ENCODE peak calls at places on chromosomes 16 and 17, in ten cellular contexts. C, A, D, B, O, U, P, S, F and G are unnamed samples.

GRCh38 chr16:61323456-61323855 is 712.8 kb downstream of the CDH8 start:
- DNase-seq in C (no peak), A (no peak), D (no peak), B (peak), O (no peak), U (no peak), P (no peak), S (no peak), F (no peak), G (no peak)

GRCh38 chr16:11674001-11674817 is 6.0 kb downstream of the SNN start:
- DNase-seq in C (no peak), A (no peak), D (no peak), B (no peak), O (no peak), U (no peak), P (no peak), S (no peak), F (no peak), G (no peak)

GRCh38 chr17:16942141-16943031 is 29.5 kb downstream of the TNFRSF13B start:
- DNase-seq in C (no peak), A (no peak), D (no peak), B (peak), O (no peak), U (peak), P (no peak), S (no peak), F (no peak), G (no peak)

GRCh38 chr16:88322500-88322970 is 60.2 kb upstream of the ZNF469 start:
- DNase-seq in C (no peak), A (no peak), D (no peak), B (no peak), O (no peak), U (no peak), P (no peak), S (no peak), F (no peak), G (no peak)

GRCh38 chr17:83199500-83200201 is 120.2 kb downstream of the METRNL start:
- DNase-seq in C (no peak), A (peak), D (no peak), B (peak), O (no peak), U (no peak), P (no peak), S (peak), F (no peak), G (no peak)

GRCh38 chr17:40363480-40363838 is 1.1 kb downstream of the GJD3 start:
- DNase-seq in C (no peak), A (no peak), D (no peak), B (peak), O (no peak), U (peak), P (no peak), S (peak), F (no peak), G (no peak)

GRCh38 chr16:28192811-28193529 is 18.8 kb downstream of the XPO6 start:
- DNase-seq in C (no peak), A (no peak), D (peak), B (no peak), O (no peak), U (no peak), P (no peak), S (peak), F (peak), G (peak)

GRCh38 chr16:65481956-65482355 is 360.1 kb upstream of the CDH11 start:
- DNase-seq in C (no peak), A (no peak), D (no peak), B (no peak), O (no peak), U (no peak), P (peak), S (no peak), F (no peak), G (no peak)

GRCh38 chr16:49931931-49932330 is 76.0 kb upstream of the ZNF423 start:
- DNase-seq in C (no peak), A (no peak), D (no peak), B (no peak), O (no peak), U (no peak), P (no peak), S (no peak), F (no peak), G (no peak)

GRCh38 chr17:49717371-49717841 is 9.6 kb upstream of the SLC35B1 start:
- DNase-seq in C (no peak), A (no peak), D (no peak), B (no peak), O (no peak), U (no peak), P (no peak), S (no peak), F (no peak), G (no peak)

GRCh38 chr17:67326440-67326839 is 39.9 kb downstream of the PSMD12 start:
- DNase-seq in C (no peak), A (no peak), D (no peak), B (no peak), O (no peak), U (peak), P (no peak), S (no peak), F (no peak), G (no peak)

GRCh38 chr16:30623558-30624283 is 13.5 kb upstream of the ZNF689 start:
- DNase-seq in C (no peak), A (no peak), D (no peak), B (no peak), O (no peak), U (no peak), P (no peak), S (no peak), F (no peak), G (no peak)

GRCh38 chr17:53134546-53134945 is 688.2 kb upstream of the KIF2B start:
- DNase-seq in C (no peak), A (no peak), D (no peak), B (no peak), O (no peak), U (no peak), P (no peak), S (no peak), F (no peak), G (no peak)

GRCh38 chr17:41695134-41695661 is 6.5 kb downstream of the EIF1 start:
- DNase-seq in C (no peak), A (no peak), D (no peak), B (peak), O (no peak), U (peak), P (no peak), S (no peak), F (no peak), G (no peak)

GRCh38 chr17:42979511-42980273 is at the start of gene PTGES3L:
- DNase-seq in C (peak), A (peak), D (peak), B (peak), O (peak), U (peak), P (no peak), S (peak), F (peak), G (peak)

GRCh38 chr16:82108101-82108500 is 61.9 kb downstream of the MPHOSPH6 start:
- DNase-seq in C (no peak), A (no peak), D (no peak), B (no peak), O (no peak), U (no peak), P (no peak), S (no peak), F (no peak), G (no peak)

GRCh38 chr17:31739300-31739699 is 119.7 kb downstream of the COPRS start:
- DNase-seq in C (no peak), A (no peak), D (no peak), B (peak), O (no peak), U (no peak), P (no peak), S (no peak), F (no peak), G (no peak)

GRCh38 chr16:19704321-19705130 is 13.5 kb downstream of the KNOP1 start:
- DNase-seq in C (no peak), A (peak), D (no peak), B (peak), O (no peak), U (no peak), P (no peak), S (no peak), F (no peak), G (no peak)

GRCh38 chr17:14471052-14471451 is 170.2 kb downstream of the HS3ST3B1 start:
- DNase-seq in C (no peak), A (no peak), D (no peak), B (peak), O (no peak), U (no peak), P (no peak), S (no peak), F (no peak), G (no peak)

GRCh38 chr17:59521465-59522126 is 43.8 kb upstream of the DHX40 start:
- DNase-seq in C (peak), A (peak), D (peak), B (peak), O (peak), U (peak), P (no peak), S (peak), F (peak), G (peak)

GRCh38 chr16:8962393-8963009 is 1.2 kb downstream of the USP7 start:
- DNase-seq in C (no peak), A (peak), D (peak), B (no peak), O (peak), U (peak), P (no peak), S (no peak), F (peak), G (peak)

GRCh38 chr17:65723356-65723928 is 162.0 kb upstream of the AXIN2 start:
- DNase-seq in C (no peak), A (no peak), D (no peak), B (peak), O (no peak), U (no peak), P (no peak), S (no peak), F (no peak), G (no peak)

GRCh38 chr17:43645765-43646481 is 15.8 kb downstream of the MEOX1 start:
- DNase-seq in C (peak), A (peak), D (no peak), B (peak), O (peak), U (peak), P (no peak), S (peak), F (no peak), G (no peak)

GRCh38 chr17:31156326-31156725 is 61.5 kb downstream of the NF1 start:
- DNase-seq in C (no peak), A (no peak), D (no peak), B (peak), O (no peak), U (no peak), P (no peak), S (no peak), F (no peak), G (no peak)

GRCh38 chr16:9578459-9578858 is 487.0 kb downstream of the HAPSTR1 start:
- DNase-seq in C (no peak), A (no peak), D (no peak), B (no peak), O (no peak), U (no peak), P (no peak), S (no peak), F (no peak), G (no peak)

GRCh38 chr17:60720763-60721531 is 43.3 kb downstream of the BCAS3 start:
- DNase-seq in C (no peak), A (peak), D (peak), B (peak), O (peak), U (peak), P (peak), S (no peak), F (peak), G (peak)

GRCh38 chr16:69727916-69728270 is 1.5 kb upstream of the NQO1 start:
- DNase-seq in C (no peak), A (peak), D (no peak), B (no peak), O (no peak), U (no peak), P (no peak), S (peak), F (no peak), G (no peak)

GRCh38 chr17:3698139-3698538 is 2.2 kb upstream of the P2RX5 start:
- DNase-seq in C (no peak), A (no peak), D (no peak), B (no peak), O (no peak), U (no peak), P (no peak), S (no peak), F (no peak), G (no peak)

GRCh38 chr17:73910216-73910615 is 266.0 kb upstream of the SDK2 start:
- DNase-seq in C (no peak), A (no peak), D (no peak), B (no peak), O (no peak), U (peak), P (peak), S (no peak), F (peak), G (no peak)

GRCh38 chr17:80124351-80124981 is 22.5 kb downstream of the EIF4A3 start:
- DNase-seq in C (no peak), A (peak), D (peak), B (peak), O (no peak), U (peak), P (no peak), S (no peak), F (peak), G (peak)
- TF ChIP-seq CTCF in C (no peak), A (peak), D (peak), B (peak), O (peak), U (peak), P (no peak), S (peak), F (no peak), G (no peak)

GRCh38 chr17:1574697-1575471 is 12.3 kb upstream of the PITPNA start:
- DNase-seq in C (no peak), A (no peak), D (no peak), B (no peak), O (no peak), U (peak), P (no peak), S (no peak), F (peak), G (no peak)
- TF ChIP-seq CTCF in C (no peak), A (no peak), D (no peak), B (no peak), O (no peak), U (no peak), P (no peak), S (no peak), F (no peak), G (no peak)

GRCh38 chr16:72850863-72851262 is 197.1 kb downstream of the ZFHX3 start:
- DNase-seq in C (peak), A (no peak), D (no peak), B (peak), O (no peak), U (no peak), P (no peak), S (no peak), F (no peak), G (no peak)

GRCh38 chr16:72850021-72850420 is 197.9 kb downstream of the ZFHX3 start:
- DNase-seq in C (no peak), A (no peak), D (no peak), B (peak), O (no peak), U (no peak), P (no peak), S (no peak), F (no peak), G (no peak)

GRCh38 chr16:72847187-72848044 is 200.5 kb downstream of the ZFHX3 start:
- DNase-seq in C (no peak), A (peak), D (peak), B (peak), O (no peak), U (peak), P (no peak), S (no peak), F (peak), G (peak)

GRCh38 chr16:72848045-72848410 is 199.9 kb downstream of the ZFHX3 start:
- DNase-seq in C (no peak), A (no peak), D (no peak), B (no peak), O (no peak), U (peak), P (no peak), S (no peak), F (no peak), G (no peak)

GRCh38 chr16:72848759-72849664 is 198.9 kb downstream of the ZFHX3 start:
- DNase-seq in C (peak), A (peak), D (no peak), B (peak), O (peak), U (peak), P (peak), S (peak), F (no peak), G (no peak)
- TF ChIP-seq CTCF in C (no peak), A (no peak), D (no peak), B (no peak), O (no peak), U (no peak), P (no peak), S (no peak), F (no peak), G (no peak)

DNA sequence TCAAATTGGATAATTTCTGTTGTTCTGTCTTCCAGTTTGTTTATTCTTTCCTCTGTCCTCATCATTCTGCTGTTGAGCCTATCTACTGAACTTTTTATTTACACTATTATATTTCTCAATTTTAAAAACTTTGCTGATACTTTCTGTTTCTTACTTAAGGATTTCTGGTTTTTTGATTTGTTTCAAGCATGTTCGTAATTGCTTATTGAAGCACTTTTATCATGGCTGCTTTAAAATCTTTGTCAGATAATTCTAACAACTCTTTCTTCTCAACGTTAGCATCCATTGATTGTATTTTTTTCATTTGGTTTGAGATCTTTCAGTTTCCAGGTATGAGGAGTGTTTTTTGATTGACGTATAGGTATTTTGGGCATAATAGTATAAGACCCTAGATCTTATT is 116.9 kb downstream of the PHKB start:
- DNase-seq in C (no peak), A (no peak), D (no peak), B (no peak), O (no peak), U (no peak), P (no peak), S (no peak), F (no peak), G (no peak)
- TF ChIP-seq CTCF in C (no peak), A (no peak), D (no peak), B (no peak), O (no peak), U (no peak), P (no peak), S (no peak), F (no peak), G (no peak)